ENCODE peak calls at places on chromosomes 6 and 20, in nine cellular contexts. X is breast epithelium, H is A549, V is Panc1, I is cardiac muscle cell, Q is heart left ventricle, N is transverse colon, A is pancreas, U is fibroblast of lung. F is an unnamed sample.

GRCh38 chr6:107409942-107410341 is 49.4 kb downstream of the PDSS2 start:
- DNase-seq in X (no peak), H (no peak), V (no peak), I (no peak), Q (no peak), N (no peak), A (no peak), U (no peak), F (no peak)

GRCh38 chr6:81169166-81169565 is 583.3 kb downstream of the TENT5A start:
- DNase-seq in X (no peak), H (no peak), V (no peak), I (no peak), Q (no peak), N (no peak), A (no peak), U (peak; percentile 81), F (no peak)

GRCh38 chr6:48844696-48845095 is 618.4 kb downstream of the MMUT start:
- DNase-seq in X (no peak), H (no peak), V (no peak), I (no peak), Q (no peak), N (no peak), A (no peak), U (no peak), F (no peak)

GRCh38 chr20:12906401-12906800 is 102.4 kb upstream of the SPTLC3 start:
- DNase-seq in X (no peak), H (no peak), V (no peak), I (no peak), Q (no peak), N (no peak), A (no peak), U (no peak), F (no peak)

GRCh38 chr20:1840865-1841553 is 54.2 kb upstream of the SIRPA start:
- DNase-seq in X (no peak), H (no peak), V (no peak), I (no peak), Q (no peak), N (no peak), A (no peak), U (no peak), F (no peak)

GRCh38 chr6:90217621-90218496 is 78.8 kb downstream of the BACH2 start:
- DNase-seq in X (no peak), H (peak; percentile 87), V (no peak), I (peak; percentile 85), Q (peak; percentile 69), N (no peak), A (no peak), U (no peak), F (no peak)

GRCh38 chr20:21096321-21097043 is 9.7 kb downstream of the LINC00237 start:
- DNase-seq in X (no peak), H (peak; percentile 66), V (peak; percentile 4), I (no peak), Q (no peak), N (no peak), A (no peak), U (no peak), F (no peak)

GRCh38 chr6:93799226-93799625 is 379.9 kb upstream of the EPHA7 start:
- DNase-seq in X (no peak), H (no peak), V (no peak), I (no peak), Q (no peak), N (no peak), A (no peak), U (peak; percentile 39), F (no peak)

GRCh38 chr6:43298565-43299337 is 691 bp downstream of the SLC22A7 start:
- DNase-seq in X (no peak), H (no peak), V (no peak), I (no peak), Q (no peak), N (no peak), A (no peak), U (no peak), F (no peak)

GRCh38 chr20:62623488-62624324 is 18.6 kb upstream of the SLCO4A1 start:
- DNase-seq in X (peak; percentile 96), H (peak; percentile 83), V (peak; percentile 72), I (peak; percentile 87), Q (peak; percentile 96), N (peak; percentile 99), A (peak; percentile 98), U (peak; percentile 80), F (peak; percentile 78)

GRCh38 chr20:20713244-20713765 is 861 bp upstream of the RALGAPA2 start:
- DNase-seq in X (no peak), H (no peak), V (no peak), I (no peak), Q (no peak), N (peak; percentile 10), A (no peak), U (no peak), F (no peak)

GRCh38 chr20:38843346-38843745 is 37.8 kb downstream of the PPP1R16B start:
- DNase-seq in X (no peak), H (no peak), V (no peak), I (no peak), Q (no peak), N (no peak), A (no peak), U (no peak), F (no peak)

DNA sequence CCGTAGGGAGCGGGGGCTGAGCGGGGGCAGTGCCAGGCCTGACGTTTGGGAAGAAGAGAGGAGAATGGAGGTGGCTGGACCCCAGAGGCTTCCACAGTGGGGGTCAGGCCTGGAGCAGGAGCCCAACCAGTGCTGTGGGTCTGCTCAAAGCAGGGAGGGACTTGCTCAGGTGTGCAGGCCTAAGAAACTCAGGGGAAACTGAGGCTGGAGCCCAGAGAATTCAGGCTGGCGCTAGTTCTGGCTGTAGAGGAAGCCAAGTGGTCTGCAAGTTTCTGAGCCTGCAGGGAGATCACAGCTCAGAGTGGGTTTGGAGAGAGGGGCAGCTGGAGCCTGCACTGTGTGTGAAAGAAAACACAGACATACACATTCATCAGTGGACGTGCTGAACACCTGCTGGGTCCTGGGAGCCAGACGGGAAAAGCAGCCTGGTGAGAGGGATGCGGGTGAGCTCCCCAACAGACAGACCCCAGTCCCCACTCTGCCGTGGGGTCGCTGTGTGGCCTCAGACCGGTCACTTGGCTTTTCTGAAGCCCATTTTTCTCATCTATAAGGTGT is 17.7 kb upstream of the FOXP4 start:
- DNase-seq in X (no peak), H (no peak), V (no peak), I (no peak), Q (no peak), N (no peak), A (no peak), U (no peak), F (no peak)
- H3K27ac ChIP-seq in X (no peak overlapping the region), H (peak overlapping the region; percentile 50), V (no peak overlapping the region), I (no peak overlapping the region), Q (no peak overlapping the region), N (peak overlapping the region; percentile 39), A (no peak overlapping the region), U (no peak overlapping the region), F (no peak overlapping the region)

GRCh38 chr6:166767191-166767590 is 140.1 kb upstream of the RPS6KA2 start:
- DNase-seq in X (no peak), H (no peak), V (no peak), I (no peak), Q (no peak), N (no peak), A (no peak), U (no peak), F (no peak)

GRCh38 chr6:166768761-166769160 is 141.7 kb upstream of the RPS6KA2 start:
- DNase-seq in X (no peak), H (no peak), V (no peak), I (no peak), Q (no peak), N (no peak), A (no peak), U (no peak), F (no peak)

GRCh38 chr6:166771701-166772100 is 144.7 kb upstream of the RPS6KA2 start:
- DNase-seq in X (no peak), H (no peak), V (no peak), I (no peak), Q (no peak), N (no peak), A (no peak), U (no peak), F (no peak)

GRCh38 chr6:166770216-166771116 is 143.4 kb upstream of the RPS6KA2 start:
- DNase-seq in X (no peak), H (no peak), V (no peak), I (no peak), Q (no peak), N (no peak), A (no peak), U (no peak), F (no peak)

DNA sequence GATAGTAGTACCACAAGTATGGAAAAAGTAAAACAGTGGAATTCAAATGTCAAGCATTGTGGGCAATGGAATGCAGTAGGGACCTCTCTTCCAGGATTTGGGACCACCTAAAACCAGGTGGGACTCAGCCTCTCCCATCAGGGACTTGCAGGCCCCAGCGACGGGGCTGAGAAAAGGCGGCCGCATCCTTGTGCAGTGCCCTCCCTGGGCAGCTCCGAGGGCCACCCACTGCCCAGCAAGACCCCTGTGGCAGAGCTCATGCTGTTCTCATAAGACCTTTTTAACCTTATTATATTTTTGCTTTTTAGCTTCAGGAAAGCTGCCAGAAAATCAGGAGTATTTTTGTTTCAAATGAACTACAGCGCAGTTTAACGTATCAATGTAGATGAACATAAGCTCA is 142.6 kb upstream of the RPS6KA2 start:
- DNase-seq in X (no peak), H (no peak), V (no peak), I (no peak), Q (no peak), N (no peak), A (no peak), U (no peak), F (no peak)
- TF ChIP-seq CTCF in X (no peak), H (no peak), V (no peak), I (no peak), Q (no peak), N (no peak), A (no peak), U (no peak), F (no peak)

GRCh38 chr6:112253842-112254816 is at the start of gene LAMA4:
- DNase-seq in X (no peak), H (peak; percentile 5), V (no peak), I (peak; percentile 69), Q (peak; percentile 82), N (peak; percentile 29), A (peak; percentile 69), U (peak; percentile 87), F (no peak)
- H3K27ac ChIP-seq in X (peak within 1 kb of the TSS; percentile 86), H (peak within 1 kb of the TSS; percentile 79), V (peak within 1 kb of the TSS; percentile 53), I (peak within 1 kb of the TSS; percentile 81), Q (peak within 1 kb of the TSS; percentile 91), N (peak within 1 kb of the TSS; percentile 89), A (peak within 1 kb of the TSS; percentile 37), U (peak within 1 kb of the TSS; percentile 91), F (no peak within 1 kb of the TSS)

DNA sequence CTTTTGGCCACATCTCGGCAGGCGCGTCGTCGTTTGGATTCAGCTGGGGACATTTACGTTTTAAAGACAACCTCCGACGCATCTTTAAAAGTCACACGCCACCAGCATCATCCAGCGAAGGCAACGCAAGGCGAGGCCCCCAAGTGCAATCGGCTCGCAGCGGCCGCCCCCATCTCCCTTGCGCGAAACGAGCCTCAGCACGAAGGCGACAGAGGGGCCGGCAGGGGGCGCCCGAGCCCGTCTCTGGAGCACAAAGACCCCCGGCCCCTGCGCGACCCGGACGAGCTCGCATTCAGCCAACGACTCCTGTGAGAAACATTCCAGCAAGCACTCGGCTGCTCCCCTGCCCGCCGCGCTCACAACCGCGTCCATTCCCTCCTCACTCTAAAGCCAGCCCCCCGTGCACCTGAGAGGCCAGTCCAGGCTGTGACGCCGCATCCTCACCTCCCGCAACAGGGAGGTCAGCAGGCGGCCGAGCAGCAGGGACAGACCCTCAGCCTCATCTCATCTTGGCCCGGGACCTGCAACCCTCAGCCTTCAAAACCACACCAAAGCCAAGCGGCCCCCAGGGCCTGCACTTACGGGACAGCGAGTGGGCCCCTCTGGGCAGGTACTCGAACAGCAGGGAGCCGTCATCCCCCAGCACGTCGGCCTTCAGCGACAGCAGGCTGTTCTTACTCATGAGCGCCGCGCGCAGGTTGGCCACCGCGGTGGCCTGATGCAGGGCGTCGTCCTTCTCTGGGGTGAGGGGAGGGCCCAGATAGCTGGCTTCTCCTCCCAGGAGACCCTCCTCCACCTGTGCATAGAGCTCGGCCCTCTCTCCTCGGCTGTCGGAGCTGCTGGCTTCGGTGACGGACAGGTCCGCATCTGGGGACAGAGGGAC is 35.8 kb downstream of the SLC2A4RG start:
- DNase-seq in X (no peak), H (no peak), V (no peak), I (peak; percentile 95), Q (peak; percentile 69), N (no peak), A (no peak), U (peak; percentile 46), F (no peak)
- TF ChIP-seq CTCF in X (peak; percentile 27), H (peak; percentile 40), V (peak; percentile 86), I (peak; percentile 79), Q (peak; percentile 58), N (peak; percentile 35), A (peak; percentile 55), U (peak; percentile 30), F (peak; percentile 63)